ENCODE peak calls at places on chromosomes 16 and 17, in five cellular contexts. E is A549, M is heart left ventricle, O is uterus, T is transverse colon. S is an unnamed sample.

GRCh38 chr16:75420987-75421819 is 12.1 kb downstream of the CFDP1 start:
- DNase-seq in E (peak; percentile 45), T (peak; percentile 82), M (peak; percentile 88), O (peak; percentile 73), S (peak; percentile 86)

GRCh38 chr17:54270499-54270898 is 447.8 kb downstream of the KIF2B start:
- DNase-seq in M (no peak), T (no peak), E (no peak), O (no peak), S (no peak)

GRCh38 chr17:62888148-62888547 is 77.9 kb upstream of the TANC2 start:
- DNase-seq in E (no peak), T (no peak), M (no peak), O (no peak), S (no peak)

GRCh38 chr17:17114592-17115225 is 72.5 kb downstream of the MPRIP start:
- DNase-seq in M (no peak), E (no peak), O (no peak), T (no peak), S (no peak)

GRCh38 chr16:87780385-87780989 is 14.7 kb upstream of the KLHDC4 start:
- DNase-seq in E (no peak), T (peak; percentile 49), O (no peak), M (no peak), S (no peak)

GRCh38 chr17:29210879-29211278 is 30.7 kb upstream of the MYO18A start:
- DNase-seq in E (no peak), O (no peak), T (no peak), M (no peak), S (no peak)

GRCh38 chr16:75224683-75225082 is 5.9 kb downstream of the CTRB1 start:
- DNase-seq in M (no peak), T (no peak), E (no peak), O (peak; percentile 17), S (peak; percentile 72)

GRCh38 chr17:45628019-45628418 is 137.5 kb upstream of the PLEKHM1 start:
- DNase-seq in O (no peak), M (no peak), T (no peak), E (no peak), S (no peak)

GRCh38 chr17:80474933-80475915 is 1.2 kb downstream of the NPTX1 start:
- DNase-seq in E (peak; percentile 44), T (no peak), O (no peak), M (no peak), S (no peak)

GRCh38 chr16:20734056-20734455 is 7.6 kb downstream of the THUMPD1 start:
- DNase-seq in O (no peak), M (no peak), E (no peak), T (no peak), S (no peak)

GRCh38 chr17:46178550-46179198 is 14.6 kb downstream of the KANSL1 start:
- DNase-seq in T (no peak), E (no peak), M (no peak), O (no peak), S (no peak)

GRCh38 chr16:89467382-89467781 is 23.0 kb downstream of the ANKRD11 start:
- DNase-seq in M (no peak), E (no peak), T (no peak), O (no peak), S (peak; percentile 18)

GRCh38 chr17:45287526-45288264 is 25.8 kb upstream of the SPATA32 start:
- DNase-seq in M (no peak), E (no peak), O (no peak), T (no peak), S (no peak)

GRCh38 chr16:67528222-67528869 is at the start of gene RIPOR1:
- DNase-seq in T (peak; percentile 62), E (peak; percentile 42), M (peak; percentile 82), O (peak; percentile 67), S (peak; percentile 92)

GRCh38 chr17:42879596-42879985 is 21.0 kb upstream of the G6PC1 start:
- DNase-seq in O (no peak), M (no peak), T (no peak), E (no peak), S (no peak)

GRCh38 chr16:28313587-28313986 is 21.3 kb downstream of the SBK1 start:
- DNase-seq in E (no peak), T (no peak), M (no peak), O (no peak), S (no peak)

GRCh38 chr17:15503731-15504130 is 36.3 kb upstream of the CDRT4 start:
- DNase-seq in T (no peak), M (no peak), O (no peak), E (no peak), S (no peak)

GRCh38 chr17:29140631-29141483 is 39.3 kb downstream of the MYO18A start:
- DNase-seq in E (no peak), M (peak; percentile 72), O (no peak), T (no peak), S (peak; percentile 89)

GRCh38 chr17:61904094-61904710 is 23.6 kb downstream of the INTS2 start:
- DNase-seq in M (no peak), O (no peak), T (peak; percentile 30), E (no peak), S (no peak)

GRCh38 chr16:2270588-2271470 is 2.9 kb upstream of the RNPS1 start:
- DNase-seq in M (no peak), T (no peak), O (no peak), E (no peak), S (no peak)

GRCh38 chr17:57689254-57689653 is 55.8 kb downstream of the CCDC182 start:
- DNase-seq in O (no peak), M (no peak), E (no peak), T (no peak), S (no peak)

GRCh38 chr16:2191446-2191706 is 5.0 kb downstream of the CASKIN1 start:
- DNase-seq in T (no peak), M (no peak), O (no peak), E (no peak), S (no peak)

GRCh38 chr17:69716571-69716970 is 302.1 kb downstream of the MAP2K6 start:
- DNase-seq in E (no peak), M (no peak), O (no peak), T (no peak), S (no peak)

GRCh38 chr16:68995011-68995504 is 110.4 kb upstream of the HAS3 start:
- DNase-seq in T (no peak), M (no peak), E (peak; percentile 84), O (no peak), S (no peak)

GRCh38 chr16:5510819-5511370 is 413.3 kb upstream of the EEF2KMT start:
- DNase-seq in T (no peak), M (no peak), E (no peak), O (no peak), S (no peak)
- H3K4me3 ChIP-seq in T (no peak overlapping the region), M (no peak overlapping the region), E (no peak overlapping the region), O (no peak overlapping the region), S (no peak overlapping the region)

GRCh38 chr17:77793146-77793887 is 165.2 kb upstream of the TNRC6C start:
- DNase-seq in O (no peak), E (no peak), M (no peak), T (no peak), S (peak; percentile 56)

GRCh38 chr17:77793888-77794235 is 164.6 kb upstream of the TNRC6C start:
- DNase-seq in T (no peak), E (no peak), M (no peak), O (no peak), S (peak; percentile 27)

GRCh38 chr17:77794846-77795245 is 163.7 kb upstream of the TNRC6C start:
- DNase-seq in E (no peak), O (no peak), T (no peak), M (no peak), S (peak; percentile 47)

GRCh38 chr17:77796201-77796860 is 162.2 kb upstream of the TNRC6C start:
- DNase-seq in O (peak; percentile 71), M (no peak), E (no peak), T (no peak), S (peak; percentile 22)

GRCh38 chr17:77795685-77796084 is 162.8 kb upstream of the TNRC6C start:
- DNase-seq in O (no peak), T (no peak), E (no peak), M (no peak), S (peak; percentile 28)
- H3K27ac ChIP-seq in O (peak overlapping the region; percentile 56), T (no peak overlapping the region), E (no peak overlapping the region), M (no peak overlapping the region), S (no peak overlapping the region)

GRCh38 chr17:41823141-41823524 is 10.3 kb downstream of the FKBP10 start:
- DNase-seq in E (no peak), M (no peak), O (no peak), T (no peak), S (no peak)

GRCh38 chr17:41825175-41825845 is 10.7 kb downstream of the NT5C3B start:
- DNase-seq in E (no peak), O (no peak), T (no peak), M (no peak), S (no peak)

GRCh38 chr17:41823580-41823979 is 10.8 kb downstream of the FKBP10 start:
- DNase-seq in M (no peak), T (no peak), O (no peak), E (no peak), S (no peak)

GRCh38 chr17:41824086-41824485 is 11.3 kb downstream of the FKBP10 start:
- DNase-seq in T (no peak), M (no peak), O (no peak), E (no peak), S (no peak)

DNA sequence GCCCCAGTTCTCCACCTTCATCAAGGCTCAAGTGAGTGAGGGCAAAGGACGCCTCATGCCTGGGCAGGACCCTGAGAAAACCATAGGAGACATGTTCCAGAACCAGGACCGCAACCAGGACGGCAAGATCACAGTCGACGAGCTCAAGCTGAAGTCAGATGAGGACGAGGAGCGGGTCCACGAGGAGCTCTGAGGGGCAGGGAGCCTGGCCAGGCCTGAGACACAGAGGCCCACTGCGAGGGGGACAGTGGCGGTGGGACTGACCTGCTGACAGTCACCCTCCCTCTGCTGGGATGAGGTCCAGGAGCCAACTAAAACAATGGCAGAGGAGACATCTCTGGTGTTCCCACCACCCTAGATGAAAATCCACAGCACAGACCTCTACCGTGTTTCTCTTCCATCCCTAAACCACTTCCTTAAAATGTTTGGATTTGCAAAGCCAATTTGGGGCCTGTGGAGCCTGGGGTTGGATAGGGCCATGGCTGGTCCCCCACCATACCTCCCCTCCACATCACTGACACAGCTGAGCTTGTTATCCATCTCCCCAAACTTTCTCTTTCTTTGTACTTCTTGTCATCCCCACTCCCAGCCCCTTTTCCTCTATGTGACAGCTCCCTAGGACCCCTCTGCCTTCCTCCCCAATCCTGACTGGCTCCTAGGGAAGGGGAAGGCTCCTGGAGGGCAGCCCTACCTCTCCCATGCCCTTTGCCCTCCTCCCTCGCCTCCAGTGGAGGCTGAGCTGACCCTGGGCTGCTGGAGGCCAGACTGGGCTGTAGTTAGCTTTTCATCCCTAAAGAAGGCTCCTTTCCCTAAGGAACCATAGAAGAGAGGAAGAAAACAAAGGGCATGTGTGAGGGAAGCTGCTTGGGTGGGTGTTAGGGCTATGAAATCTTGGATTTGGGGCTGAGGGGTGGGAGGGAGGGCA is 9.7 kb downstream of the FKBP10 start:
- DNase-seq in O (no peak), E (no peak), M (no peak), T (no peak), S (no peak)
- TF ChIP-seq POLR2A in O (no peak), E (no peak), M (no peak), T (no peak), S (no peak)

GRCh38 chr16:82629441-82630027 is 2.8 kb downstream of the CDH13 start:
- DNase-seq in M (no peak), T (no peak), E (no peak), O (peak; percentile 16), S (no peak)

GRCh38 chr16:82625066-82625968 is 1.5 kb upstream of the CDH13 start:
- DNase-seq in O (no peak), M (peak; percentile 61), E (no peak), T (no peak), S (no peak)

GRCh38 chr16:82628741-82629140 is 2.0 kb downstream of the CDH13 start:
- DNase-seq in T (no peak), O (no peak), M (no peak), E (no peak), S (no peak)

GRCh38 chr16:82630219-82630618 is 3.5 kb downstream of the CDH13 start:
- DNase-seq in O (no peak), M (no peak), T (no peak), E (no peak), S (no peak)

GRCh38 chr16:82627811-82628339 is 1.1 kb downstream of the CDH13 start:
- DNase-seq in M (peak; percentile 42), E (no peak), T (peak; percentile 26), O (peak; percentile 35), S (no peak)
- H3K4me3 ChIP-seq in M (peak overlapping the region; percentile 83), E (no peak overlapping the region), T (peak overlapping the region; percentile 43), O (peak overlapping the region; percentile 56), S (no peak overlapping the region)